ENCODE peak calls at places on chromosomes 1 and 21, in four cellular contexts. P is mucosa of descending colon, K is heart right ventricle, F is aorta. C is an unnamed sample. For H3K9me3 and H3K4me1, the result is how much of the 10 kb centered on the place peaks cover.

GRCh38 chr1:40634901-40635655 is 30.4 kb downstream of the RIMS3 start:
- DNase-seq in K (no peak), P (no peak), F (no peak), C (no peak)

GRCh38 chr21:33089439-33089838 is 19.5 kb downstream of the OLIG1 start:
- DNase-seq in K (no peak), P (no peak), F (peak), C (no peak)

GRCh38 chr21:33362044-33362555 is 37.3 kb downstream of the IFNAR1 start:
- DNase-seq in P (no peak), K (no peak), F (no peak), C (no peak)

GRCh38 chr1:162689745-162690671 is 57.7 kb downstream of the DDR2 start:
- DNase-seq in P (no peak), K (peak), F (no peak), C (no peak)

GRCh38 chr1:16156848-16157495 is 1.1 kb upstream of the EPHA2 start:
- DNase-seq in F (no peak), P (no peak), K (no peak), C (no peak)

GRCh38 chr1:39272027-39272790 is 67.7 kb downstream of the MACF1 start:
- DNase-seq in K (no peak), P (no peak), F (no peak), C (no peak)

GRCh38 chr1:220891221-220892085 is 12.2 kb downstream of the HLX start:
- DNase-seq in F (no peak), K (no peak), P (no peak), C (no peak)

GRCh38 chr1:147472953-147473734 is 68.2 kb upstream of the BCL9 start:
- DNase-seq in K (no peak), F (no peak), P (no peak), C (no peak)

GRCh38 chr1:83023212-83023611 is 975.7 kb downstream of the TTLL7 start:
- DNase-seq in K (no peak), P (no peak), F (no peak), C (no peak)
- H3K9me3 ChIP-seq in K (under half), P (under half), F (under half), C (under half)

DNA sequence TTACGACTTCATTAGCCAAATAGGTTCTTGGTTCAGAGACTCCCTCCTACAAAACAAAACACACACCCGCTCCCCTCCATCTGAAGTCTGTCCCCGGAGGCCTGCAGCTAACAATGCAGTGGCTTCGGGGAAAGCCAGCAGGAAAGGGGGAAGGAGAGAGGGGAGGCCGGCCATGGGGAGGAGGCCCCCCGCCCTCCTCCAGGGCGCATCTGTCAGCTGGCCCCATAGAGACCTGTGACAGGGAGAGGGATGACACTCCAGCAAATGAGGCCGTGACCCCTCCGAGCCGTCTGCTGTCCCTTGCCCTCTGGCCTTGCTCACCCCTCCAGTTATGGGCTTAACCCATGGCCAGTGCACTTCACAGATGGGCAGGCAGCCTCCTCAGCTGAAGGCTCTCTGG is 12.1 kb upstream of the CNTN2 start:
- DNase-seq in K (no peak), F (no peak), P (no peak), C (no peak)
- H3K4me1 ChIP-seq in K (under half), F (under half), P (under half), C (under half)

GRCh38 chr21:38228115-38228514 is 28.7 kb upstream of the KCNJ15 start:
- DNase-seq in P (no peak), F (no peak), K (no peak), C (no peak)
- H3K9me3 ChIP-seq in P (half or more), F (under half), K (under half), C (under half)

GRCh38 chr1:207848234-207848633 is 62.7 kb downstream of the CD34 start:
- DNase-seq in K (peak), P (peak), F (peak), C (peak)
- H3K4me1 ChIP-seq in K (half or more), P (under half), F (under half), C (under half)

GRCh38 chr1:228095161-228095560 is 8.0 kb downstream of the C1orf35 start:
- DNase-seq in F (no peak), P (no peak), K (no peak), C (no peak)
- H3K9me3 ChIP-seq in F (under half), P (under half), K (under half), C (under half)

DNA sequence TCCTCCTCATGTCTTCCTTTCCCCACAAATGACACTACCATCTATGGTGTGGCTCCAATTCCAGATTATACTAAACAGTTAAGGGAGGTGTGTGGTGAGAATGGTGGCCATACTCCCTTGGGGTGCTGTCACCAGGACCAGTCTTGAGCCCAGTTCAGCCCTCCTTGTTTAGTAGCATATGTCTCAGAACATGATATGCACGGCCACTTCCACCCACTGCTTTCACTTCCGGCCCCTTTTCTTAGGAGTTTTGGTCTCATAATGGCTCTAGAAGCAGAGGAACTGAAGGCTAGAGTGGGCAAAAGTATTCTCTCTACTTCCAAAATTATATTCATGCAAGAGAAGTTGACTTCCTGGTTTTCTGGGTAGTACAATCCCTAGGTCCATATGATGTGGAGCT is 45.3 kb upstream of the CACNA1E start:
- DNase-seq in P (no peak), F (no peak), K (no peak), C (no peak)
- H3K4me1 ChIP-seq in P (under half), F (under half), K (under half), C (under half)

GRCh38 chr1:2836333-2836970 is 35.0 kb upstream of the TTC34 start:
- DNase-seq in K (no peak), P (no peak), F (peak), C (peak)
- H3K9me3 ChIP-seq in K (under half), P (under half), F (under half), C (under half)

GRCh38 chr1:79264285-79264684 is 257.8 kb upstream of the ADGRL4 start:
- DNase-seq in F (no peak), P (no peak), K (no peak), C (no peak)

GRCh38 chr1:79264975-79265818 is 258.7 kb upstream of the ADGRL4 start:
- DNase-seq in F (no peak), P (no peak), K (no peak), C (no peak)

GRCh38 chr1:79259390-79260336 is 253.1 kb upstream of the ADGRL4 start:
- DNase-seq in F (no peak), K (no peak), P (no peak), C (no peak)

GRCh38 chr1:79262745-79263258 is 256.3 kb upstream of the ADGRL4 start:
- DNase-seq in K (no peak), F (no peak), P (no peak), C (no peak)
- H3K4me1 ChIP-seq in K (under half), F (under half), P (under half), C (under half)

DNA sequence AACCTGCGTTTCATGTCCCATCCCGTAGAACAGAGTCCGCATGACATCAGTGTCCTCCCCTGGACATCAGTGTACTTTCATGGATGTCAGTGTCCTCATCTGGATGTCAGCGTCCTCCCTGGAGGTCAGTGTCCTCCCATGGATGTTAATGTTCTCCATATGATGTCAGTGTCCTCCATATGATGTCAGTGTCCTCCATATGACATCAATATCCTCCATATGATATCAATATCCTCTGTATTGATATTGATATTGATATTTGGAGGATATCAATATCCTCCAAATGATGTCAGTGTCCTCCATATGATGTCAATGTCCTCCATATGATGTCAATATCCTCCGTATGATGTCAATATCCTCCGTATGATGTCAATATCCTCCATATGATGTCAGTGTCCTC is 284.9 kb downstream of the AJAP1 start:
- DNase-seq in K (no peak), F (no peak), P (no peak), C (no peak)
- H3K9me3 ChIP-seq in K (under half), F (under half), P (under half), C (under half)

GRCh38 chr1:205443585-205444299 is 12.1 kb downstream of the BLACAT1 start:
- DNase-seq in K (no peak), F (no peak), P (no peak), C (no peak)

GRCh38 chr1:205444931-205445652 is 10.8 kb downstream of the BLACAT1 start:
- DNase-seq in F (peak), P (peak), K (peak), C (no peak)

GRCh38 chr1:205442051-205442721 is 13.7 kb downstream of the BLACAT1 start:
- DNase-seq in K (no peak), P (no peak), F (no peak), C (peak)

GRCh38 chr1:205445653-205445955 is 10.2 kb downstream of the BLACAT1 start:
- DNase-seq in P (no peak), F (no peak), K (no peak), C (no peak)

GRCh38 chr1:205444300-205444930 is 11.4 kb downstream of the BLACAT1 start:
- DNase-seq in K (no peak), P (no peak), F (no peak), C (no peak)
- H3K4me1 ChIP-seq in K (half or more), P (under half), F (under half), C (under half)

C was measured in RWPE2.